ENCODE peak calls at places on chromosome 12, in ten cellular contexts. X is endothelial cell of umbilical vein, G is OCI-LY7, N is neural progenitor cell, M is H9, Q is MM.1S, S is IMR-90, T is hepatocyte, K is HepG2, Y is PC-3. C is an unnamed sample.

GRCh38 chr12:129084875-129085826 is 231.9 kb downstream of the GLT1D1 start:
- DNase-seq in T (no peak), M (no peak), K (no peak), G (no peak), X (no peak), Q (no peak), S (no peak), Y (no peak), N (no peak), C (no peak)

GRCh38 chr12:113072136-113072535 is 15.6 kb downstream of the DTX1 start:
- DNase-seq in S (no peak), Q (no peak), N (no peak), X (no peak), T (no peak), G (no peak), K (peak), Y (peak), M (no peak), C (no peak)

GRCh38 chr12:126547905-126548304 is 1482.7 kb downstream of the AACS start:
- DNase-seq in Y (no peak), Q (no peak), N (peak), G (no peak), X (no peak), K (no peak), T (no peak), M (no peak), S (no peak), C (no peak)

GRCh38 chr12:38385492-38385864 is 68.9 kb downstream of the ALG10B start:
- DNase-seq in Q (no peak), Y (peak), X (no peak), K (no peak), M (no peak), S (no peak), T (no peak), G (no peak), N (no peak), C (no peak)

GRCh38 chr12:101474248-101474647 is 888 bp upstream of the SPIC start:
- DNase-seq in S (no peak), G (no peak), X (no peak), K (no peak), Y (no peak), Q (no peak), M (no peak), N (no peak), T (no peak), C (no peak)

GRCh38 chr12:20463920-20464524 is 95.7 kb downstream of the PDE3A start:
- DNase-seq in K (peak), T (peak), G (peak), S (peak), M (no peak), Q (peak), N (peak), X (peak), Y (peak), C (no peak)

GRCh38 chr12:69523433-69524330 is 53.5 kb downstream of the FRS2 start:
- DNase-seq in N (no peak), X (no peak), K (no peak), S (no peak), G (no peak), Q (no peak), T (no peak), Y (no peak), M (no peak), C (no peak)

GRCh38 chr12:81085832-81086231 is 8.0 kb downstream of the ACSS3 start:
- DNase-seq in G (no peak), K (peak), M (no peak), X (no peak), N (no peak), S (no peak), Y (no peak), T (no peak), Q (no peak), C (no peak)

GRCh38 chr12:5022465-5023061 is 21.1 kb upstream of the KCNA5 start:
- DNase-seq in M (peak), Y (peak), X (peak), K (peak), T (peak), N (peak), G (peak), S (peak), Q (peak), C (peak)

GRCh38 chr12:129552996-129553750 is 350.7 kb downstream of the TMEM132D start:
- DNase-seq in K (no peak), N (no peak), Q (no peak), Y (no peak), M (no peak), T (no peak), G (no peak), X (no peak), S (no peak), C (peak)

GRCh38 chr12:121805171-121805687 is 1.4 kb downstream of the SETD1B start:
- DNase-seq in X (peak), Q (no peak), T (no peak), Y (peak), M (no peak), K (no peak), G (peak), S (no peak), N (peak), C (no peak)

GRCh38 chr12:15918066-15918465 is 6.9 kb downstream of the DERA start:
- DNase-seq in Y (no peak), M (no peak), K (no peak), N (peak), S (no peak), T (no peak), X (no peak), G (no peak), Q (no peak), C (no peak)

GRCh38 chr12:95417372-95417771 is 56.6 kb upstream of the METAP2 start:
- DNase-seq in M (no peak), S (peak), T (no peak), X (no peak), Q (no peak), K (no peak), Y (no peak), G (peak), N (no peak), C (no peak)

GRCh38 chr12:132359551-132359950 is 30.2 kb upstream of the GALNT9 start:
- DNase-seq in G (no peak), K (no peak), T (no peak), Q (no peak), X (no peak), Y (no peak), N (no peak), M (no peak), S (no peak), C (no peak)

GRCh38 chr12:95802482-95803264 is 12.1 kb upstream of the NTN4 start:
- DNase-seq in X (peak), Q (no peak), S (peak), T (peak), M (no peak), Y (peak), G (no peak), N (no peak), K (peak), C (peak)

GRCh38 chr12:79560165-79560889 is 130.4 kb downstream of the PAWR start:
- DNase-seq in X (no peak), M (no peak), N (no peak), T (no peak), Y (peak), G (no peak), K (peak), Q (no peak), S (no peak), C (no peak)

GRCh38 chr12:43861847-43862150 is 25.9 kb downstream of the TMEM117 start:
- DNase-seq in X (no peak), K (no peak), Y (no peak), N (no peak), M (no peak), T (no peak), Q (no peak), G (no peak), S (no peak), C (no peak)

GRCh38 chr12:131592972-131593371 is 117.9 kb upstream of the SFSWAP start:
- DNase-seq in Q (no peak), X (no peak), S (no peak), M (no peak), G (no peak), Y (no peak), T (no peak), N (no peak), K (no peak), C (no peak)

GRCh38 chr12:88360349-88360748 is 218.2 kb downstream of the TMTC3 start:
- DNase-seq in T (no peak), K (no peak), X (no peak), G (no peak), S (no peak), N (no peak), Y (no peak), M (no peak), Q (no peak), C (no peak)

GRCh38 chr12:112013601-112014402 is 576 bp downstream of the ERP29 start:
- DNase-seq in X (peak), G (peak), Y (peak), K (peak), Q (peak), N (peak), M (peak), T (peak), S (peak), C (peak)

GRCh38 chr12:7907009-7907408 is 29.0 kb downstream of the SLC2A3 start:
- DNase-seq in N (peak), T (peak), S (peak), Y (peak), K (peak), G (peak), Q (no peak), X (peak), M (peak), C (peak)

GRCh38 chr12:130706311-130706710 is 9.8 kb downstream of the RIMBP2 start:
- DNase-seq in Y (no peak), M (peak), Q (no peak), N (no peak), T (no peak), S (no peak), X (no peak), G (no peak), K (no peak), C (no peak)

GRCh38 chr12:106417926-106418910 is 60.7 kb downstream of the POLR3B start:
- DNase-seq in K (peak), X (no peak), S (peak), Y (peak), T (no peak), G (no peak), N (no peak), M (no peak), Q (no peak), C (peak)

GRCh38 chr12:132393991-132394949 is 64.9 kb upstream of the GALNT9 start:
- DNase-seq in X (no peak), Y (peak), S (no peak), K (no peak), M (no peak), T (no peak), G (no peak), Q (no peak), N (no peak), C (no peak)

GRCh38 chr12:16622315-16622714 is 16.4 kb upstream of the LMO3 start:
- DNase-seq in N (no peak), M (no peak), G (peak), X (no peak), Y (no peak), Q (no peak), T (no peak), S (no peak), K (no peak), C (no peak)

GRCh38 chr12:117576053-117576452 is 214.6 kb upstream of the NOS1 start:
- DNase-seq in N (no peak), T (no peak), X (no peak), S (no peak), Y (no peak), K (no peak), Q (no peak), G (no peak), M (no peak), C (no peak)

GRCh38 chr12:129827102-129827873 is 76.5 kb downstream of the TMEM132D start:
- DNase-seq in K (no peak), N (no peak), Y (no peak), Q (no peak), T (no peak), G (no peak), X (no peak), S (no peak), M (no peak), C (no peak)

GRCh38 chr12:14238224-14238792 is 127.2 kb upstream of the ATF7IP start:
- DNase-seq in X (peak), Q (peak), K (no peak), G (peak), Y (peak), T (peak), N (no peak), M (no peak), S (peak), C (no peak)

GRCh38 chr12:41850046-41850445 is 294.6 kb downstream of the GXYLT1 start:
- DNase-seq in N (no peak), X (peak), K (no peak), T (no peak), G (no peak), S (no peak), Q (no peak), Y (no peak), M (no peak), C (no peak)

DNA sequence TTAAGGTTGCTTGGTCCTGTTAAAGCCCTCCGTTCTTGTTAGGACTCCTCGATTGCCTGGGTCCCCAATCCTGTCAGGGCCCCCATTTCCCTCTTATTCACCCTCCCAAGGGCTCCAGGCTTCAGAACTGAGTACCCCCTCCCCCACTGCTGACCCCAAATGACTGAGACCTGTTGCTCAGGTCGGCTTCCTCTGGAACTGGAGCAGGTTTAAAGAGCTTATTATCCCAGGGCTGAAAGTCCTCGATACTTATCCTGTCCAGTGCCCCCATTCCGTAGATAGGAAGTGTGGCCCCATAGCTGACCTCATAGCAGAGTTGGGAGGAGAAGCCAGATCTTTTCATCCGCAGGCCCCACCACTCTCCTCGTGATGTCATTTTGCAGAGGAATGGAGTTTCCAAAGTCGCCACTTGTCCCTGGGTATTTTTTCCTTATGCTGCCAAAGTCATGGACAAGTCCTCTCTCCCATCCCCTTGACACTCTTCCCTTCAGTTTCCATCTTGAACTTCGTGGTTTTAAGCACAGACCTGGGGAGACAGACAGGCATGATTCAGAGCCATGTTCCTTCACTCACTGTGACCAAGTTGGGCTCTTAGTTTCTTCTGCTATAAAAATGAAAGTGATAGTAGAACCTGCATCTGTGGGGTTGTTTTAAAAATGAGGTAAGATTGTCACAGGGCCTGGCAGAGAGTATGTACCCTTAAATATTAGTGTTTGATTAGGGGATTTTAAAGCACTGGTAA is 1.2 kb downstream of the USP30 start:
- DNase-seq in Y (no peak), X (no peak), T (no peak), K (peak), G (peak), N (peak), M (no peak), S (no peak), Q (peak), C (no peak)
- TF ChIP-seq CTCF in Y (no peak), X (no peak), T (no peak), K (no peak), G (no peak), N (no peak), M (no peak), S (no peak), Q (no peak), C (no peak)

DNA sequence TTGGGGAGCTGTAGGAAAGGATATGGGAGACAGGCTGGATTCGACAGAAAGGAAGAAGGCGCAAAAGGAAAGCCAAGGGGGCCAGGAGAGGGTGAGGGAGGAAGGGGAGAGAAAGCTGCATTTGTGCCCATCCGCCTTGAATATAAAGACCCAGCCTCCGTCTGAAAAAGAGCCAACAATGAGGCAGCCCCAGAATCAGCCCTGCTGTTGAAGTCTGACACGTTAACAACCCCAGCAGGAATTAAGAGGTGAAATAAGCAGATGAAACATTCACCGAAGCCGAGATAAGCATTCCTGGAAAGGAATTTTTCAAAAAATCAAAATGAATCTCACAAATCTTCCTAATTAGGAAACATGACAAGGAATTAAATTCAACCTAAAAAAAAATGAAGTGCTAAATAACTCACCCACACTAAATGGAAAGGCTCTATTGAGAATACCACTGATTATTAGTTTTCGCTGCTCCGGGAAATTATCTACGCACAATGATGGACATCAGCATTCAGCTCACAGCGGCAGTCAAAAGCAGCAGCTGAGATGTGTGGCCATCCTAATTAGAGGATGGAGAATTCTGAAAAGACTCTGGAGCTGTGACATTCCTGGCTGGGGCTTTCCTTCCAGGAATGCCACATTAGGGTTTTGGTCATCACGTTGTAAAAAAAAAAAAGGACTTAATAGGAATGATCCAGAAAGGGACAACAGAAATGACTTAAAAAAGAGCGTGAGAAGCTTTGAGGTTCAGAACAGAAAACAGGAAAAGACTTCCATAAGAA is 8.2 kb upstream of the PARP11 start:
- DNase-seq in M (no peak), T (no peak), X (no peak), K (no peak), S (no peak), Q (no peak), N (peak), Y (no peak), G (no peak), C (no peak)
- H2AFZ ChIP-seq in M (no peak), T (no peak), X (no peak), K (no peak), S (no peak), Q (no peak), N (peak), Y (no peak), G (no peak), C (no peak)

GRCh38 chr12:104458645-104459555 is 2.2 kb downstream of the CHST11 start:
- DNase-seq in Y (no peak), X (peak), K (no peak), S (no peak), T (peak), G (no peak), M (no peak), Q (peak), N (peak), C (peak)
- TF ChIP-seq CTCF in Y (no peak), X (no peak), K (no peak), S (no peak), T (no peak), G (peak), M (no peak), Q (no peak), N (no peak), C (no peak)

GRCh38 chr12:124715121-124715990 is 147.9 kb upstream of the NCOR2 start:
- DNase-seq in M (no peak), T (peak), K (no peak), S (peak), X (no peak), Q (no peak), G (no peak), Y (peak), N (no peak), C (peak)

GRCh38 chr12:124716208-124717141 is 147.2 kb downstream of the SCARB1 start:
- DNase-seq in M (no peak), Q (no peak), Y (no peak), S (no peak), N (no peak), K (no peak), T (no peak), G (no peak), X (no peak), C (no peak)

GRCh38 chr12:124713041-124713435 is 145.6 kb upstream of the NCOR2 start:
- DNase-seq in G (no peak), S (no peak), X (peak), Q (no peak), N (no peak), M (no peak), Y (no peak), T (no peak), K (no peak), C (peak)

GRCh38 chr12:124709722-124710656 is 142.6 kb upstream of the NCOR2 start:
- DNase-seq in T (no peak), Q (no peak), G (no peak), N (no peak), M (no peak), Y (no peak), X (no peak), S (peak), K (no peak), C (peak)

GRCh38 chr12:124713436-124714082 is 146.1 kb upstream of the NCOR2 start:
- DNase-seq in G (no peak), T (peak), Q (peak), Y (no peak), K (no peak), M (no peak), X (peak), N (peak), S (peak), C (peak)
- H2AFZ ChIP-seq in G (no peak), T (no peak), Q (peak), Y (no peak), K (no peak), M (no peak), X (peak), N (no peak), S (peak), C (peak)

DNA sequence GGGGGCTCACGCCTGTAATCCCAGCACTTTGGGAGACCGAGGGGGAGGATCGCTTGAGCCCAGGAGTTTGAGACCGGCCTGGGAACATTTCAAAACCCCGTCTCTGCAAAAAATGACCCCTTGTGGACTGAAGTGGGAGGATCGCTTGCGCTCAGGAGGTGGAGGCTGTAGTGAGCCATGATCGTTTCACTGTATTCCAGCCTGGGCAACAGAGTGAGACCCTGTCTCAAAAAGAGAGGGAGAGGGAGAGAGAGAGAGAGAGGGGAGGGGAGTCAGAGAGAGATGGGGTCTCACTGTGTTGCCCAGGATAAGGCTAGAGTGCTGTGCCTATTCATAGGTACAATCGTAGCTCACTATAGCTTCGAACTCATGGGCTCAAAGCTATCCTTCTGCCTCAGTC is 2.8 kb downstream of the FGD4 start:
- DNase-seq in T (no peak), G (no peak), S (no peak), N (no peak), Q (no peak), K (no peak), M (no peak), Y (no peak), X (no peak), C (no peak)
- TF ChIP-seq CTCF in T (no peak), G (peak), S (no peak), N (no peak), Q (no peak), K (no peak), M (peak), Y (no peak), X (no peak), C (no peak)

GRCh38 chr12:460301-461230 is 827 bp downstream of the B4GALNT3 start:
- DNase-seq in G (peak), M (no peak), N (peak), Y (no peak), Q (no peak), S (no peak), K (no peak), X (no peak), T (peak), C (no peak)

GRCh38 chr12:457676-458075 is 2.1 kb upstream of the B4GALNT3 start:
- DNase-seq in X (no peak), S (no peak), K (no peak), Q (no peak), T (no peak), Y (peak), N (no peak), G (no peak), M (no peak), C (no peak)

GRCh38 chr12:459430-460258 is at the start of gene B4GALNT3:
- DNase-seq in Q (peak), Y (peak), G (peak), K (no peak), T (peak), M (peak), S (no peak), X (no peak), N (peak), C (no peak)

GRCh38 chr12:461425-461824 is 1.7 kb downstream of the B4GALNT3 start:
- DNase-seq in T (peak), G (no peak), Y (no peak), K (peak), Q (no peak), M (no peak), X (no peak), N (no peak), S (no peak), C (no peak)

DNA sequence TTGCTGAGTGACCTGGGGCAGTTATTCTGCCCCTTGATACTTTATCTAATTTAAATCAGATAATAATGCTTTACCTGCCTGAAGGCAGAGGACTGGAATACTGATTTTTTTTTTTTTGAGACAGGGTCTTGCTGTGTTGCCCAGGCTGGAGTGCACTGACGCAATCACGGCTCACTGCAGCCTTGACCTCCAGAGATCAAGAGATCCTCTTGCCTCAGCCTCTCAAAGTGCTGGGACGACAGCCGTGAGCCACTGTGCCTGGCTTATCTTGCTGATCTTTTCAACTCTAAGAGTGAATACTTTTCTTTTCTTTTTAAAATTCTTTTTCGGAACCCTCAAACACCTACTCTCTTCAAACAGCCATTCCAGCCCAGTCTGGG is 699 bp upstream of the B4GALNT3 start:
- DNase-seq in Y (no peak), X (no peak), S (no peak), K (no peak), N (no peak), Q (no peak), G (no peak), T (no peak), M (no peak), C (no peak)
- H2AFZ ChIP-seq in Y (peak), X (no peak), S (no peak), K (no peak), N (peak), Q (peak), G (no peak), T (peak), M (no peak), C (no peak)

C was measured in astrocyte.